ENCODE peak calls at places on chromosomes 2 and 18, in nine cellular contexts. One of them, this sample, is unnamed.

GRCh38 chr18:58578321-58578720 is 50.6 kb downstream of the ALPK2 start:
- DNase-seq in CD4-positive, alpha-beta T cell: no peak
- DNase-seq in foreskin fibroblast: no peak
- DNase-seq in B cell: no peak
- DNase-seq in NCI-H748 treated with DMSO at 0.1 percent for 48 hours: no peak
- DNase-seq in GM04504: no peak
- DNase-seq in NCI-H510A treated with DMSO at 0.1 percent for 48 hours: no peak
- DNase-seq in HS-5: no peak
- DNase-seq in AML-193: no peak
- DNase-seq in this sample: no peak

GRCh38 chr18:39845086-39845485 is 2109.9 kb upstream of the PIK3C3 start:
- DNase-seq in NCI-H748 treated with DMSO at 0.1 percent for 48 hours: no peak
- DNase-seq in foreskin fibroblast: no peak
- DNase-seq in CD4-positive, alpha-beta T cell: no peak
- DNase-seq in HS-5: no peak
- DNase-seq in GM04504: no peak
- DNase-seq in B cell: no peak
- DNase-seq in NCI-H510A treated with DMSO at 0.1 percent for 48 hours: no peak
- DNase-seq in AML-193: no peak
- DNase-seq in this sample: no peak

GRCh38 chr2:236887519-236887918 is 198.2 kb upstream of the COPS8 start:
- DNase-seq in NCI-H748 treated with DMSO at 0.1 percent for 48 hours: no peak
- DNase-seq in AML-193: no peak
- DNase-seq in CD4-positive, alpha-beta T cell: no peak
- DNase-seq in GM04504: no peak
- DNase-seq in HS-5: no peak
- DNase-seq in NCI-H510A treated with DMSO at 0.1 percent for 48 hours: no peak
- DNase-seq in B cell: no peak
- DNase-seq in foreskin fibroblast: no peak
- DNase-seq in this sample: no peak

GRCh38 chr2:161418275-161418714 is 2.2 kb downstream of the TBR1 start:
- DNase-seq in NCI-H748 treated with DMSO at 0.1 percent for 48 hours: no peak
- DNase-seq in HS-5: no peak
- DNase-seq in NCI-H510A treated with DMSO at 0.1 percent for 48 hours: no peak
- DNase-seq in GM04504: no peak
- DNase-seq in CD4-positive, alpha-beta T cell: no peak
- DNase-seq in AML-193: no peak
- DNase-seq in foreskin fibroblast: no peak
- DNase-seq in B cell: peak
- DNase-seq in this sample: no peak

GRCh38 chr2:173076557-173077345 is 1.1 kb downstream of the MAP3K20 start:
- DNase-seq in B cell: peak
- DNase-seq in NCI-H510A treated with DMSO at 0.1 percent for 48 hours: peak
- DNase-seq in foreskin fibroblast: no peak
- DNase-seq in NCI-H748 treated with DMSO at 0.1 percent for 48 hours: no peak
- DNase-seq in GM04504: no peak
- DNase-seq in HS-5: no peak
- DNase-seq in CD4-positive, alpha-beta T cell: no peak
- DNase-seq in AML-193: no peak
- DNase-seq in this sample: peak

GRCh38 chr2:72822794-72823193 is 3.0 kb downstream of the EXOC6B start:
- DNase-seq in NCI-H510A treated with DMSO at 0.1 percent for 48 hours: no peak
- DNase-seq in AML-193: no peak
- DNase-seq in HS-5: no peak
- DNase-seq in GM04504: no peak
- DNase-seq in NCI-H748 treated with DMSO at 0.1 percent for 48 hours: no peak
- DNase-seq in CD4-positive, alpha-beta T cell: no peak
- DNase-seq in B cell: no peak
- DNase-seq in foreskin fibroblast: no peak
- DNase-seq in this sample: no peak

GRCh38 chr2:233928594-233929351 is 11.6 kb downstream of the TRPM8 start:
- DNase-seq in NCI-H510A treated with DMSO at 0.1 percent for 48 hours: peak
- DNase-seq in GM04504: no peak
- DNase-seq in HS-5: no peak
- DNase-seq in B cell: no peak
- DNase-seq in CD4-positive, alpha-beta T cell: no peak
- DNase-seq in foreskin fibroblast: no peak
- DNase-seq in NCI-H748 treated with DMSO at 0.1 percent for 48 hours: peak
- DNase-seq in AML-193: peak
- DNase-seq in this sample: peak

GRCh38 chr2:109133746-109134145 is 4.7 kb downstream of the SH3RF3 start:
- DNase-seq in foreskin fibroblast: no peak
- DNase-seq in HS-5: no peak
- DNase-seq in CD4-positive, alpha-beta T cell: no peak
- DNase-seq in B cell: no peak
- DNase-seq in GM04504: no peak
- DNase-seq in AML-193: no peak
- DNase-seq in NCI-H510A treated with DMSO at 0.1 percent for 48 hours: no peak
- DNase-seq in NCI-H748 treated with DMSO at 0.1 percent for 48 hours: no peak
- DNase-seq in this sample: no peak

GRCh38 chr2:145827235-145827634 is 1307.3 kb upstream of the ZEB2 start:
- DNase-seq in HS-5: no peak
- DNase-seq in AML-193: no peak
- DNase-seq in foreskin fibroblast: no peak
- DNase-seq in NCI-H510A treated with DMSO at 0.1 percent for 48 hours: no peak
- DNase-seq in B cell: no peak
- DNase-seq in GM04504: no peak
- DNase-seq in NCI-H748 treated with DMSO at 0.1 percent for 48 hours: no peak
- DNase-seq in CD4-positive, alpha-beta T cell: no peak
- DNase-seq in this sample: no peak

GRCh38 chr18:30971338-30971956 is 71.1 kb downstream of the DSC3 start:
- DNase-seq in NCI-H748 treated with DMSO at 0.1 percent for 48 hours: peak
- DNase-seq in HS-5: no peak
- DNase-seq in CD4-positive, alpha-beta T cell: no peak
- DNase-seq in foreskin fibroblast: no peak
- DNase-seq in B cell: no peak
- DNase-seq in AML-193: peak
- DNase-seq in NCI-H510A treated with DMSO at 0.1 percent for 48 hours: peak
- DNase-seq in GM04504: no peak
- DNase-seq in this sample: peak

GRCh38 chr2:203177361-203177760 is 61.5 kb upstream of the CYP20A1 start:
- DNase-seq in AML-193: no peak
- DNase-seq in foreskin fibroblast: no peak
- DNase-seq in B cell: no peak
- DNase-seq in NCI-H510A treated with DMSO at 0.1 percent for 48 hours: no peak
- DNase-seq in CD4-positive, alpha-beta T cell: no peak
- DNase-seq in GM04504: no peak
- DNase-seq in NCI-H748 treated with DMSO at 0.1 percent for 48 hours: no peak
- DNase-seq in HS-5: no peak
- DNase-seq in this sample: no peak

GRCh38 chr18:22210331-22210754 is 41.0 kb downstream of the GATA6 start:
- DNase-seq in HS-5: no peak
- DNase-seq in GM04504: no peak
- DNase-seq in B cell: no peak
- DNase-seq in NCI-H510A treated with DMSO at 0.1 percent for 48 hours: no peak
- DNase-seq in AML-193: no peak
- DNase-seq in CD4-positive, alpha-beta T cell: no peak
- DNase-seq in foreskin fibroblast: no peak
- DNase-seq in NCI-H748 treated with DMSO at 0.1 percent for 48 hours: no peak
- DNase-seq in this sample: peak

GRCh38 chr2:26410764-26411243 is 9.1 kb downstream of the DRC1 start:
- DNase-seq in NCI-H510A treated with DMSO at 0.1 percent for 48 hours: no peak
- DNase-seq in HS-5: no peak
- DNase-seq in AML-193: no peak
- DNase-seq in CD4-positive, alpha-beta T cell: no peak
- DNase-seq in B cell: no peak
- DNase-seq in GM04504: no peak
- DNase-seq in foreskin fibroblast: no peak
- DNase-seq in NCI-H748 treated with DMSO at 0.1 percent for 48 hours: no peak
- DNase-seq in this sample: no peak

GRCh38 chr2:69762513-69763494 is 20.9 kb downstream of the ANXA4 start:
- DNase-seq in foreskin fibroblast: no peak
- DNase-seq in GM04504: no peak
- DNase-seq in NCI-H510A treated with DMSO at 0.1 percent for 48 hours: no peak
- DNase-seq in B cell: no peak
- DNase-seq in AML-193: no peak
- DNase-seq in NCI-H748 treated with DMSO at 0.1 percent for 48 hours: no peak
- DNase-seq in CD4-positive, alpha-beta T cell: no peak
- DNase-seq in HS-5: no peak
- DNase-seq in this sample: no peak

GRCh38 chr2:10301946-10302478 is 692 bp upstream of the HPCAL1 start:
- DNase-seq in B cell: peak
- DNase-seq in foreskin fibroblast: no peak
- DNase-seq in CD4-positive, alpha-beta T cell: no peak
- DNase-seq in GM04504: no peak
- DNase-seq in HS-5: no peak
- DNase-seq in NCI-H748 treated with DMSO at 0.1 percent for 48 hours: peak
- DNase-seq in NCI-H510A treated with DMSO at 0.1 percent for 48 hours: no peak
- DNase-seq in AML-193: no peak
- DNase-seq in this sample: no peak

GRCh38 chr2:151238527-151239487 is 22.9 kb downstream of the RBM43 start:
- DNase-seq in NCI-H510A treated with DMSO at 0.1 percent for 48 hours: peak
- DNase-seq in NCI-H748 treated with DMSO at 0.1 percent for 48 hours: peak
- DNase-seq in HS-5: peak
- DNase-seq in B cell: peak
- DNase-seq in CD4-positive, alpha-beta T cell: peak
- DNase-seq in foreskin fibroblast: peak
- DNase-seq in GM04504: peak
- DNase-seq in AML-193: peak
- DNase-seq in this sample: peak

GRCh38 chr2:128468186-128468585 is 149.5 kb upstream of the HS6ST1 start:
- DNase-seq in B cell: no peak
- DNase-seq in HS-5: no peak
- DNase-seq in NCI-H510A treated with DMSO at 0.1 percent for 48 hours: no peak
- DNase-seq in foreskin fibroblast: no peak
- DNase-seq in CD4-positive, alpha-beta T cell: no peak
- DNase-seq in AML-193: no peak
- DNase-seq in NCI-H748 treated with DMSO at 0.1 percent for 48 hours: no peak
- DNase-seq in GM04504: no peak
- DNase-seq in this sample: no peak

GRCh38 chr2:33903701-33904100 is 304.6 kb upstream of the FAM98A start:
- DNase-seq in HS-5: no peak
- DNase-seq in GM04504: no peak
- DNase-seq in AML-193: no peak
- DNase-seq in NCI-H510A treated with DMSO at 0.1 percent for 48 hours: no peak
- DNase-seq in foreskin fibroblast: no peak
- DNase-seq in B cell: no peak
- DNase-seq in CD4-positive, alpha-beta T cell: no peak
- DNase-seq in NCI-H748 treated with DMSO at 0.1 percent for 48 hours: no peak
- DNase-seq in this sample: no peak

GRCh38 chr2:104919127-104919526 is 65.2 kb downstream of the POU3F3 start:
- DNase-seq in HS-5: no peak
- DNase-seq in GM04504: no peak
- DNase-seq in AML-193: no peak
- DNase-seq in NCI-H748 treated with DMSO at 0.1 percent for 48 hours: no peak
- DNase-seq in B cell: no peak
- DNase-seq in NCI-H510A treated with DMSO at 0.1 percent for 48 hours: peak
- DNase-seq in CD4-positive, alpha-beta T cell: no peak
- DNase-seq in foreskin fibroblast: no peak
- DNase-seq in this sample: no peak

GRCh38 chr2:43013821-43014345 is 212.5 kb downstream of the ZFP36L2 start:
- DNase-seq in NCI-H510A treated with DMSO at 0.1 percent for 48 hours: no peak
- DNase-seq in AML-193: peak
- DNase-seq in HS-5: no peak
- DNase-seq in CD4-positive, alpha-beta T cell: no peak
- DNase-seq in B cell: no peak
- DNase-seq in NCI-H748 treated with DMSO at 0.1 percent for 48 hours: no peak
- DNase-seq in GM04504: no peak
- DNase-seq in foreskin fibroblast: no peak
- DNase-seq in this sample: no peak

GRCh38 chr2:181642071-181642470 is 14.8 kb downstream of the CERKL start:
- DNase-seq in NCI-H510A treated with DMSO at 0.1 percent for 48 hours: no peak
- DNase-seq in HS-5: no peak
- DNase-seq in AML-193: no peak
- DNase-seq in NCI-H748 treated with DMSO at 0.1 percent for 48 hours: no peak
- DNase-seq in B cell: no peak
- DNase-seq in GM04504: no peak
- DNase-seq in foreskin fibroblast: peak
- DNase-seq in CD4-positive, alpha-beta T cell: no peak
- DNase-seq in this sample: no peak

GRCh38 chr2:156320491-156320896 is 12.0 kb downstream of the NR4A2 start:
- DNase-seq in foreskin fibroblast: no peak
- DNase-seq in GM04504: peak
- DNase-seq in NCI-H510A treated with DMSO at 0.1 percent for 48 hours: no peak
- DNase-seq in AML-193: no peak
- DNase-seq in HS-5: no peak
- DNase-seq in NCI-H748 treated with DMSO at 0.1 percent for 48 hours: no peak
- DNase-seq in B cell: no peak
- DNase-seq in CD4-positive, alpha-beta T cell: no peak
- DNase-seq in this sample: no peak

This sample was measured in kidney glomerular epithelial cell.